ENCODE peak calls at places on chromosome 12, in seven cellular contexts. S is HepG2, U is tibial nerve, R is HCT116, Z is uterus, W is spleen, V is right lobe of liver. O is an unnamed sample.

GRCh38 chr12:69055280-69055679 is 122.3 kb upstream of the CPM start:
- DNase-seq in R (no peak), Z (no peak), U (no peak), V (no peak), S (peak; percentile 34), W (no peak), O (no peak)

GRCh38 chr12:24760162-24760561 is 188.7 kb downstream of the BCAT1 start:
- DNase-seq in S (peak; percentile 95), Z (no peak), W (no peak), V (no peak), R (no peak), U (no peak), O (no peak)

GRCh38 chr12:111532741-111533140 is 66.4 kb downstream of the ATXN2 start:
- DNase-seq in V (no peak), S (no peak), R (no peak), W (no peak), U (no peak), Z (no peak), O (no peak)

GRCh38 chr12:119744900-119745606 is 77.1 kb downstream of the PRKAB1 start:
- DNase-seq in Z (no peak), S (no peak), W (no peak), R (no peak), U (no peak), V (no peak), O (no peak)

GRCh38 chr12:10701226-10701681 is 21.9 kb downstream of the YBX3 start:
- DNase-seq in R (no peak), Z (no peak), W (no peak), S (no peak), U (no peak), V (no peak), O (no peak)

GRCh38 chr12:1606021-1606622 is 11.7 kb upstream of the FBXL14 start:
- DNase-seq in S (peak; percentile 79), R (peak; percentile 72), V (peak; percentile 95), U (peak; percentile 90), Z (peak; percentile 87), W (peak; percentile 89), O (peak; percentile 92)

GRCh38 chr12:2215709-2216560 is 163.1 kb downstream of the CACNA1C start:
- DNase-seq in R (no peak), W (no peak), V (no peak), U (no peak), Z (no peak), S (no peak), O (no peak)

GRCh38 chr12:16012086-16012485 is 101.0 kb downstream of the DERA start:
- DNase-seq in Z (peak; percentile 63), V (peak; percentile 72), W (no peak), R (no peak), S (no peak), U (peak; percentile 40), O (no peak)

GRCh38 chr12:112906712-112907414 is at the start of gene OAS1:
- DNase-seq in Z (peak; percentile 19), U (peak; percentile 33), W (no peak), V (peak; percentile 56), S (peak; percentile 72), R (no peak), O (no peak)

GRCh38 chr12:16588812-16589211 is 17.1 kb downstream of the LMO3 start:
- DNase-seq in U (no peak), W (no peak), Z (no peak), R (no peak), V (no peak), S (no peak), O (no peak)

GRCh38 chr12:10354502-10354901 is 35.3 kb downstream of the KLRK1 start:
- DNase-seq in V (no peak), U (no peak), R (no peak), W (no peak), S (peak; percentile 19), Z (no peak), O (no peak)

GRCh38 chr12:2553388-2554126 is 241.2 kb upstream of the FKBP4 start:
- DNase-seq in R (no peak), Z (no peak), U (no peak), V (no peak), W (no peak), S (no peak), O (no peak)

GRCh38 chr12:123223241-123223668 is 9.7 kb downstream of the MPHOSPH9 start:
- DNase-seq in U (no peak), R (no peak), V (no peak), W (no peak), S (no peak), Z (no peak), O (peak; percentile 78)

GRCh38 chr12:131836714-131837397 is 8.7 kb downstream of the MMP17 start:
- DNase-seq in V (no peak), S (no peak), W (no peak), R (no peak), U (no peak), Z (no peak), O (peak; percentile 38)

GRCh38 chr12:111430418-111431353 is 25.0 kb downstream of the SH2B3 start:
- DNase-seq in Z (no peak), W (no peak), V (peak; percentile 85), R (no peak), U (no peak), S (no peak), O (peak; percentile 64)

GRCh38 chr12:62133440-62133839 is 126.8 kb upstream of the USP15 start:
- DNase-seq in R (no peak), Z (no peak), S (no peak), U (no peak), V (no peak), W (no peak), O (no peak)

GRCh38 chr12:65741662-65742480 is 82.4 kb upstream of the HMGA2 start:
- DNase-seq in V (no peak), S (peak; percentile 42), Z (peak; percentile 19), W (no peak), U (no peak), R (no peak), O (no peak)

GRCh38 chr12:113932411-113933196 is 33.5 kb downstream of the RBM19 start:
- DNase-seq in S (peak; percentile 14), W (no peak), Z (peak; percentile 51), R (no peak), U (peak; percentile 8), V (peak; percentile 92), O (no peak)

GRCh38 chr12:116962197-116962596 is 51.4 kb downstream of the FBXW8 start:
- DNase-seq in Z (no peak), U (no peak), R (no peak), S (no peak), V (no peak), W (no peak), O (no peak)

GRCh38 chr12:752673-753400 is 458 bp downstream of the WNK1 start:
- DNase-seq in Z (no peak), R (no peak), U (peak; percentile 17), W (peak; percentile 94), V (peak; percentile 77), S (no peak), O (peak; percentile 45)

GRCh38 chr12:2325501-2325900 is 272.7 kb downstream of the CACNA1C start:
- DNase-seq in R (no peak), Z (no peak), S (no peak), U (no peak), V (no peak), W (no peak), O (no peak)

GRCh38 chr12:32922546-32923297 is 26.1 kb upstream of the PKP2 start:
- DNase-seq in U (no peak), Z (no peak), S (no peak), W (no peak), V (no peak), R (no peak), O (no peak)

GRCh38 chr12:107027304-107028053 is 40.5 kb upstream of the MTERF2 start:
- DNase-seq in Z (no peak), V (no peak), W (no peak), S (peak; percentile 66), R (peak; percentile 52), U (no peak), O (no peak)

DNA sequence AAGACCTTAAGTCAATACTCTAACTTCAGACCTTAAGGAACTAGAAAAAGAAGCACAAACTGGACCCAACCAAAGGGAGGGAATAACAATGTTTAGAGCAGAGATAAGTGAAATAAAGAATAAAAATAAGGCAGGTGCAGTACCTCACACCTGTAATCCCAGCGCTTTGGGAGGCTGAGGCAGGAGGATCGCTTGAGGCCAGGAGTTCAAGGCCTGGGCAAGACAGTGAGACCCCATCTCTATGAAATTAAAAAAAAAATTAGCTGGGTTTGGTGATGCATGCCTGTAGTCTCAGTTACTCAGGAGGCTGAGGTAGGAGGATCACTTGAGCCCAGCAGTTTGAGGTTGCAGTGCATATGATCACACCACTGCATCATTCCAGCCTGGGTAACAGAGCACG is 9.1 kb downstream of the TFCP2 start:
- DNase-seq in S (no peak), V (no peak), U (no peak), W (no peak), Z (no peak), R (no peak), O (no peak)
- TF ChIP-seq POLR2A in S (no peak), V (no peak), U (no peak), W (no peak), Z (no peak), R (no peak), O (no peak)

DNA sequence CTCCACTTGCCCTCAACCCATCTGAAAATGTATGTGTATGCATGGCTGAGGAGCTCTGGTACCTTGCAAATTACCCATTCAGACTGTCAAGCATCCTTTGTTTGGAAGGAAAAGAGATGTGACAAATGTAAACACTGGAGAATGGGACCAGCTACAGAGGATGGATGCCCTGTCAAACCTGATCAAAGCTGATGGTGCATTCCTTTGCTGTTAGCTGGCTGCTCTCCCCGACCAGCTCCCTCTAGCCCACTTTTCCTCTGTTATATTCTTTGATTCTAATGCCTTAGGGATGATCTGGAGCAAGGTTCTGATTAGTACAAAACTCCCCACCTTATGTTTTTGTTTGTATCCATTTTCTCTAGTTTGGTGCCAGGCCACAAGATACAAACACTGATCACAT is 310.3 kb downstream of the C12orf75 start:
- DNase-seq in Z (no peak), W (no peak), V (no peak), S (no peak), U (no peak), R (no peak), O (no peak)
- H3K4me3 ChIP-seq in Z (no peak overlapping the region), W (no peak overlapping the region), V (no peak overlapping the region), S (no peak overlapping the region), U (no peak overlapping the region), R (no peak overlapping the region), O (no peak overlapping the region)

GRCh38 chr12:53219956-53220856 is 11.8 kb downstream of the RARG start:
- DNase-seq in Z (no peak), R (peak; percentile 46), U (peak; percentile 55), W (peak; percentile 95), V (no peak), S (peak; percentile 38), O (peak; percentile 93)
- TF ChIP-seq POLR2A in Z (no peak), R (no peak), U (no peak), W (no peak), V (no peak), S (no peak), O (no peak)

GRCh38 chr12:77325505-77325904 is 260.1 kb upstream of the E2F7 start:
- DNase-seq in Z (peak; percentile 20), U (no peak), W (peak; percentile 71), V (peak; percentile 51), R (no peak), S (no peak), O (no peak)

GRCh38 chr12:77324763-77325468 is 259.5 kb upstream of the E2F7 start:
- DNase-seq in V (peak; percentile 78), U (peak; percentile 38), Z (peak; percentile 71), S (peak; percentile 33), R (peak; percentile 40), W (peak; percentile 80), O (peak; percentile 57)

GRCh38 chr12:77323778-77324415 is 258.5 kb upstream of the E2F7 start:
- DNase-seq in U (no peak), Z (no peak), R (no peak), V (no peak), W (no peak), S (no peak), O (no peak)

GRCh38 chr12:77328326-77328725 is 263.0 kb upstream of the E2F7 start:
- DNase-seq in Z (no peak), S (no peak), W (no peak), U (no peak), V (no peak), R (no peak), O (no peak)

GRCh38 chr12:77324416-77324762 is 259.0 kb upstream of the E2F7 start:
- DNase-seq in S (no peak), R (no peak), U (no peak), V (no peak), W (no peak), Z (no peak), O (no peak)
- H3K4me3 ChIP-seq in S (peak overlapping the region; percentile 45), R (peak overlapping the region; percentile 43), U (peak overlapping the region; percentile 68), V (peak overlapping the region; percentile 57), W (peak overlapping the region; percentile 67), Z (peak overlapping the region; percentile 41), O (peak overlapping the region; percentile 55)

O was measured in Peyer's patch.